ENCODE peak calls at places on chromosomes 4 and X, in four cellular contexts. B is endodermal cell, E is brain microvascular endothelial cell, C is thoracic aorta. N is an unnamed sample.

GRCh38 chr4:15771419-15772058 is 6.6 kb upstream of the CD38 start:
- DNase-seq in B (no peak), E (no peak), C (no peak), N (no peak)

GRCh38 chr4:152063301-152064235 is 302.8 kb upstream of the GATB start:
- DNase-seq in B (no peak), E (no peak), C (no peak), N (no peak)

GRCh38 chrX:120517936-120518335 is 42.8 kb downstream of the CUL4B start:
- DNase-seq in B (no peak), E (peak), C (no peak), N (no peak)

GRCh38 chr4:187470061-187470460 is 525.5 kb upstream of the ZFP42 start:
- DNase-seq in B (no peak), E (no peak), C (no peak), N (no peak)

GRCh38 chr4:99800332-99801004 is 16.2 kb upstream of the DAPP1 start:
- DNase-seq in B (no peak), E (no peak), C (no peak), N (no peak)

GRCh38 chr4:16194199-16194598 is 32.1 kb downstream of the TAPT1 start:
- DNase-seq in B (no peak), E (peak), C (no peak), N (no peak)

GRCh38 chrX:23626651-23627050 is 40.6 kb upstream of the PRDX4 start:
- DNase-seq in B (no peak), E (no peak), C (no peak), N (no peak)

GRCh38 chrX:40090050-40090804 is 7.5 kb downstream of the BCOR start:
- DNase-seq in B (peak), E (no peak), C (no peak), N (no peak)

GRCh38 chr4:68984947-68985346 is 33.3 kb upstream of the UGT2A3 start:
- DNase-seq in B (no peak), E (no peak), C (no peak), N (no peak)

GRCh38 chrX:84108589-84108988 is 79.4 kb downstream of the RPS6KA6 start:
- DNase-seq in B (no peak), E (no peak), C (no peak), N (no peak)

GRCh38 chrX:24763989-24764388 is 70.3 kb downstream of the POLA1 start:
- DNase-seq in B (no peak), E (no peak), C (no peak), N (no peak)

GRCh38 chrX:24761306-24761705 is 67.6 kb downstream of the POLA1 start:
- DNase-seq in B (no peak), E (no peak), C (no peak), N (no peak)

GRCh38 chrX:24760601-24761000 is 66.9 kb downstream of the POLA1 start:
- DNase-seq in B (no peak), E (peak), C (no peak), N (no peak)

GRCh38 chrX:24759786-24760185 is 66.1 kb downstream of the POLA1 start:
- DNase-seq in B (no peak), E (no peak), C (no peak), N (peak)
- H3K27ac ChIP-seq in B (no peak), E (no peak), C (no peak), N (no peak)

GRCh38 chr4:23594125-23594524 is 295.7 kb downstream of the PPARGC1A start:
- DNase-seq in B (no peak), E (no peak), C (no peak), N (no peak)
- H3K27ac ChIP-seq in B (no peak), E (no peak), C (no peak), N (no peak)

DNA sequence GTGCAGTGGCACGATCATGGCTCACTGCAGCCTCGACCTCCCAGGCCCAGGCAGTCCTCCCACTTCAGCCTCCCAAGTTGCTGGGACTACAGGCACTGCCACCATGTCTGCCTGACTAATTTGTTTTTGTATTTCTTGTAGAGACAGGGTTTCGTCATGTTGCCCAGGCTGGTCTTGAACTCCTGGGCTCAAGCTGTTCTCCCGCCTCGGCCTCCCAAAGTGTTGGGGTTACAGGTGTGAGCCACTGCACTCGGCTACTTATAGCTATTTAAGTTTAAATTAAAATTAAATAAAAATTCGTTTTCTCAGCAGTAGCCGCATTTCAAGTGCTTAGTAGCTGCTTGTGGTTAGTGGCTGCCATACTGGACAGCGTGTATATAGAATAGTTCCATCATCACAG is 3.5 kb downstream of the SMAD1 start:
- DNase-seq in B (no peak), E (no peak), C (no peak), N (no peak)
- H3K27ac ChIP-seq in B (no peak), E (no peak), C (no peak), N (no peak)

DNA sequence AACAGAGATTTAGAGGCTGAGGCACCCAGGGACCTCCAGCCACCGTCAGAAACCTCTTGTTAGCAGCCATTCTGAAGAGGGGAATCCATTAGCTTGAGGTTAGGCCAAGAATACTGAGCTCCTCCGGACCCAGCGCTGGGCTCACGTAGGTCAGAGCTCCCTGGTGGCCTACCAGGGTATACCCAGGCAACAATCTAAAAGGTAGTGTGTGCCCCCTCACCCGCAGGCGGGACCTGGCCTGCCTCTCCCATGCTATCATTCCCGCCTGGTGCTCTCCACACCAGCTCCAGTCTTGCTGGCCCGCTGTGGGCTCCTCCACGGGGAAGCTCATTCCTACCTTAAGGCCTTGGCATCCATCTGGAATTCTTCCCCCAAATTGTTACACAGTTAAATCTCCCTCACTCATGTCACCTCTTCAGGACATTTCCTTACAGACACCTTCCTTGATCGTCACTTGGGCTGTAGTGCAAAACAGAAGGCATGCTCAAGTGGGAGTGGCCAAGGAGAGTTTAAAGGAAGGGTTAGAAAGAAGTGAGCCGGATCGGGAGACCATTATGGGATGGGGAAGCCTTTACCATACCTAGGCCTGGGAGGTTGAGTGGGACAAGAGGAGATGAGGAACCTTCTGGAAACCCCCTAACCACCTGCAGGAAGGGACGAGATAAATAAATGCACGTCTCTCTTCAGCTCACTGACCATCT is 102.5 kb downstream of the UCHL1 start:
- DNase-seq in B (peak), E (no peak), C (no peak), N (no peak)
- H3K27ac ChIP-seq in B (no peak), E (no peak), C (peak), N (peak)

DNA sequence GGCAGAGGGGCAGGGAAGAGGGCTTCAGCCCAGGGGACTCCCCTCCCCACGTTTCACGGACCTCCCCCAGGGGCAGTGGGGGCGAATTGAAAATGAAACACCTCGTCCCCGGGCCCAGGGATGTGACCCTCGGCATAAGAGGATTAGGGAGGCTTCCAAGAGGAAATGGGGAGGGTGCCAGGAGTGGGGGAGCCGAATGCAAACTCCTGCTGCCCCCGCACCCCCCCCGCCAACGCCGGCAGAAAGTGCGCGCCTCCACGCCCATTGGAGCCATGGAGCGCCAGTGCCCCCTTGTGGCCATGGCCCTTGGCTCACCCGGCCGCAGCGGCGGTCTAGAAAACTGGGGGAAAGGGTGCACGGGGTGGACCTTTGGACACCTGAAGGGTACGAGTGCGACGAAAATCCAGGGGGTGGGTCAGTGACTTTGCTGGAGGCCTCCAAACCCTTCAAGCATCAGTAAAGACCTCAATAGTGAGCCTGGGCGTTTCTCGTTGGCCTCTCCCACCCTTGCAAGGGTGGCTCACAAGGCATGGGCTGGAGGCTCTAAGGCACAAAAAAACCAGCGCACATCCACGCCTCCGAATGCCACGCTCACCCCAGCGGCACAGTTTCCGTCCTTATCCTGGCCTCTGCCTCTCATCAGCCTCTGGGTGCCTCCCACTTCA is 120.8 kb upstream of the PJA1 start:
- DNase-seq in B (peak), E (no peak), C (no peak), N (peak)
- H3K27ac ChIP-seq in B (no peak), E (no peak), C (no peak), N (no peak)

GRCh38 chr4:5893591-5893990 is 705 bp upstream of the CRMP1 start:
- DNase-seq in B (no peak), E (no peak), C (no peak), N (no peak)

GRCh38 chr4:5892321-5893012 is 419 bp downstream of the CRMP1 start:
- DNase-seq in B (peak), E (no peak), C (no peak), N (no peak)

GRCh38 chr4:5894266-5894665 is 1.4 kb upstream of the CRMP1 start:
- DNase-seq in B (no peak), E (no peak), C (no peak), N (no peak)

GRCh38 chr4:5891563-5892320 is 1.1 kb downstream of the CRMP1 start:
- DNase-seq in B (no peak), E (no peak), C (no peak), N (no peak)

GRCh38 chr4:5893013-5893580 is at the start of gene CRMP1:
- DNase-seq in B (peak), E (no peak), C (no peak), N (peak)
- H3K27ac ChIP-seq in B (no peak), E (no peak), C (no peak), N (no peak)

GRCh38 chr4:3368841-3369760 is 72.7 kb upstream of the HGFAC start:
- DNase-seq in B (no peak), E (no peak), C (no peak), N (no peak)
- H3K27ac ChIP-seq in B (peak), E (peak), C (no peak), N (peak)

GRCh38 chr4:185412412-185412811 is 13.4 kb downstream of the UFSP2 start:
- DNase-seq in B (no peak), E (no peak), C (no peak), N (no peak)

GRCh38 chr4:185408432-185408831 is 11.8 kb downstream of the ANKRD37 start:
- DNase-seq in B (no peak), E (no peak), C (no peak), N (no peak)

GRCh38 chr4:185416955-185417354 is 8.8 kb downstream of the UFSP2 start:
- DNase-seq in B (no peak), E (no peak), C (no peak), N (no peak)

GRCh38 chr4:185411833-185412232 is 13.9 kb downstream of the UFSP2 start:
- DNase-seq in B (no peak), E (no peak), C (no peak), N (no peak)
- H3K27ac ChIP-seq in B (no peak), E (no peak), C (peak), N (no peak)

DNA sequence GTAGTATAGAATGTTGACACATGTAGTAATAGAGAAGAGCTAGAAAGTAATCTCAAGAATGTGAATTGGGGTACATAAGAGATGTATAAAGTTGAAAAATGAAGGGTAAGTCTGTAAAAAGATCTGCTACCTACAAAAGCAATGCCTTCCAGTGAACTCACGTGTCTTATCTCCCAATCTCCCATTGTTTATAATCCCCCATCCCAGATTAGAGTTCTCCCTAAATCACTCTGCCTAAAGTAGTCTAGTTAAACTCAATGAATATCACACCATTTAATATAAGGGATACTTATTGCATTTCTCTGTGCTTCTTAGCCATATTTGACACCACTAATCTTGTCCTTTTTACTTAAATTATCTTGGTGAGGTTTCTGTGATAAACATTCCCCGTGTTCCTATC is 6.6 kb downstream of the TECRL start:
- DNase-seq in B (no peak), E (no peak), C (no peak), N (no peak)
- H3K27ac ChIP-seq in B (no peak), E (no peak), C (no peak), N (no peak)